ENCODE peak calls at places on chromosome 9, in five cellular contexts. P is EH; X is activated T-cell treated with anti-CD3 and anti-CD28 coated beads, Interleukin-2, amount 50 U/mL, for 72 hours; Y is stimulated activated CD8-positive, alpha-beta memory T cell treated with anti-CD3 and anti-CD28 coated beads, Interleukin-7, amount 100 ng/mL, for 24 hours; E is NCI-H345. S is an unnamed sample.

GRCh38 chr9:97986466-97986865 is 3.3 kb downstream of the ANP32B start:
- DNase-seq in P (no peak), X (no peak), Y (no peak), E (no peak), S (peak; percentile 20)

GRCh38 chr9:20618361-20618799 is 3.9 kb downstream of the MLLT3 start:
- DNase-seq in P (peak; percentile 77), X (no peak), Y (no peak), E (peak; percentile 78), S (no peak)

GRCh38 chr9:107484117-107484723 is 5.3 kb downstream of the KLF4 start:
- DNase-seq in P (peak; percentile 81), X (no peak), Y (no peak), E (peak; percentile 60), S (peak; percentile 67)

GRCh38 chr9:95455714-95456113 is 61.1 kb downstream of the PTCH1 start:
- DNase-seq in P (no peak), X (no peak), Y (no peak), E (no peak), S (no peak)

GRCh38 chr9:130448771-130449170 is 4.0 kb downstream of the ASS1 start:
- DNase-seq in P (no peak), X (no peak), Y (no peak), E (no peak), S (no peak)

GRCh38 chr9:128192601-128193371 is 1.4 kb upstream of the CIZ1 start:
- DNase-seq in P (peak; percentile 97), X (peak; percentile 67), Y (no peak), E (peak; percentile 95), S (peak; percentile 82)

GRCh38 chr9:108543251-108543768 is 312.5 kb downstream of the ACTL7B start:
- DNase-seq in P (peak; percentile 57), X (no peak), Y (no peak), E (no peak), S (no peak)

GRCh38 chr9:98075332-98075805 is 18.8 kb downstream of the NANS start:
- DNase-seq in P (peak; percentile 70), X (no peak), Y (no peak), E (no peak), S (no peak)

GRCh38 chr9:74496819-74497749 is at the start of gene RORB:
- DNase-seq in P (peak; percentile 32), X (peak; percentile 52), Y (no peak), E (peak; percentile 13), S (peak; percentile 79)

GRCh38 chr9:94757158-94757557 is 30.7 kb downstream of the AOPEP start:
- DNase-seq in P (peak; percentile 90), X (no peak), Y (no peak), E (no peak), S (no peak)

GRCh38 chr9:13942695-13943094 is 371.2 kb downstream of the NFIB start:
- DNase-seq in P (peak; percentile 94), X (peak; percentile 24), Y (no peak), E (no peak), S (no peak)

GRCh38 chr9:89295400-89295799 is 15.6 kb upstream of the CKS2 start:
- DNase-seq in P (no peak), X (no peak), Y (no peak), E (no peak), S (no peak)

GRCh38 chr9:96619109-96619435 is 571 bp downstream of the CDC14B start:
- DNase-seq in P (no peak), X (no peak), Y (no peak), E (no peak), S (no peak)

GRCh38 chr9:133701321-133701980 is 36.7 kb downstream of the SARDH start:
- DNase-seq in P (no peak), X (peak; percentile 46), Y (no peak), E (no peak), S (no peak)

GRCh38 chr9:108636023-108636422 is 219.8 kb downstream of the ACTL7B start:
- DNase-seq in P (no peak), X (no peak), Y (no peak), E (no peak), S (no peak)

GRCh38 chr9:20321683-20322082 is 300.6 kb downstream of the MLLT3 start:
- DNase-seq in P (no peak), X (peak; percentile 55), Y (no peak), E (peak; percentile 12), S (no peak)

GRCh38 chr9:125748511-125749099 is 1.4 kb downstream of the PBX3 start:
- DNase-seq in P (peak; percentile 42), X (peak; percentile 5), Y (no peak), E (no peak), S (no peak)

GRCh38 chr9:95092321-95093072 is 225.0 kb downstream of the FANCC start:
- DNase-seq in P (peak; percentile 85), X (no peak), Y (no peak), E (no peak), S (no peak)

GRCh38 chr9:99118782-99119466 is 14.0 kb downstream of the TGFBR1 start:
- DNase-seq in P (no peak), X (peak; percentile 64), Y (no peak), E (no peak), S (peak; percentile 33)

GRCh38 chr9:101445353-101446029 is 9.9 kb upstream of the ALDOB start:
- DNase-seq in P (peak; percentile 21), X (no peak), Y (no peak), E (no peak), S (no peak)

GRCh38 chr9:37215456-37216229 is 95.3 kb downstream of the ZCCHC7 start:
- DNase-seq in P (peak; percentile 35), X (no peak), Y (no peak), E (no peak), S (no peak)

GRCh38 chr9:120344230-120344629 is 235.7 kb downstream of the CDK5RAP2 start:
- DNase-seq in P (peak; percentile 76), X (no peak), Y (no peak), E (no peak), S (no peak)

GRCh38 chr9:21688108-21689102 is 114.0 kb upstream of the MTAP start:
- DNase-seq in P (peak; percentile 73), X (no peak), Y (no peak), E (no peak), S (no peak)

GRCh38 chr9:87007711-87008360 is 60.5 kb upstream of the GAS1 start:
- DNase-seq in P (peak; percentile 71), X (no peak), Y (no peak), E (no peak), S (no peak)

GRCh38 chr9:71249729-71250317 is 128.4 kb upstream of the TRPM3 start:
- DNase-seq in P (peak; percentile 78), X (peak; percentile 3), Y (no peak), E (peak; percentile 26), S (peak; percentile 27)

GRCh38 chr9:135544981-135545635 is 818 bp upstream of the OBP2A start:
- DNase-seq in P (no peak), X (no peak), Y (no peak), E (no peak), S (no peak)

GRCh38 chr9:17760250-17760649 is 181.4 kb downstream of the SH3GL2 start:
- DNase-seq in P (no peak), X (no peak), Y (no peak), E (no peak), S (no peak)

GRCh38 chr9:115964710-115965347 is 188.8 kb upstream of the PAPPA start:
- DNase-seq in P (peak; percentile 80), X (no peak), Y (no peak), E (no peak), S (no peak)

GRCh38 chr9:112048924-112049785 is 125.9 kb downstream of the SUSD1 start:
- DNase-seq in P (peak; percentile 92), X (no peak), Y (no peak), E (no peak), S (no peak)

GRCh38 chr9:134592018-134592818 is 49.4 kb upstream of the COL5A1 start:
- DNase-seq in P (peak; percentile 95), X (no peak), Y (no peak), E (peak; percentile 26), S (no peak)

GRCh38 chr9:93458702-93459101 is 5.3 kb upstream of the FAM120AOS start:
- DNase-seq in P (no peak), X (no peak), Y (no peak), E (no peak), S (no peak)

GRCh38 chr9:134489621-134490380 is 151.8 kb upstream of the COL5A1 start:
- DNase-seq in P (no peak), X (no peak), Y (no peak), E (no peak), S (no peak)

GRCh38 chr9:30932226-30932625 is 1452.2 kb upstream of the ACO1 start:
- DNase-seq in P (no peak), X (no peak), Y (no peak), E (no peak), S (no peak)

S was measured in GM13977.